ENCODE peak calls at places on chromosomes 11 and 22, in eight cellular contexts. G is body of pancreas, R is A549, X is Panc1, P is tibial nerve, D is H1, S is testis, E is lung. T is an unnamed sample.

GRCh38 chr11:104332110-104332509 is 168.2 kb upstream of the PDGFD start:
- DNase-seq in E (no peak), S (peak; percentile 64), X (no peak), G (peak; percentile 17), R (no peak), P (no peak), D (peak; percentile 80), T (no peak)

GRCh38 chr22:27628341-27628740 is 173.2 kb downstream of the MN1 start:
- DNase-seq in X (no peak), G (no peak), D (no peak), E (no peak), P (no peak), R (no peak), S (no peak), T (no peak)

GRCh38 chr11:65493367-65494176 is 5.3 kb upstream of the MALAT1 start:
- DNase-seq in D (no peak), R (peak; percentile 61), S (no peak), X (no peak), P (peak; percentile 71), G (peak; percentile 83), E (peak; percentile 83), T (peak; percentile 83)

GRCh38 chr22:39612811-39613548 is 42.4 kb downstream of the CACNA1I start:
- DNase-seq in D (no peak), X (no peak), S (no peak), E (no peak), R (no peak), G (no peak), P (no peak), T (no peak)

GRCh38 chr11:93939084-93939780 is 81.9 kb upstream of the HEPHL1 start:
- DNase-seq in D (no peak), P (no peak), S (no peak), R (no peak), E (no peak), X (no peak), G (no peak), T (no peak)

GRCh38 chr11:79083346-79083745 is 357.5 kb downstream of the TENM4 start:
- DNase-seq in E (no peak), X (no peak), P (no peak), D (no peak), R (no peak), S (peak; percentile 26), G (no peak), T (no peak)

GRCh38 chr11:125332821-125333220 is 163.2 kb downstream of the FEZ1 start:
- DNase-seq in R (no peak), G (no peak), D (no peak), P (no peak), X (no peak), S (peak; percentile 6), E (no peak), T (no peak)

GRCh38 chr22:50306753-50307749 is at the start of gene PLXNB2:
- DNase-seq in E (peak; percentile 80), D (peak; percentile 78), G (peak; percentile 87), X (no peak), R (peak; percentile 40), P (peak; percentile 64), S (peak; percentile 86), T (peak; percentile 86)

GRCh38 chr11:63491614-63492372 is 826 bp upstream of the PLAAT5 start:
- DNase-seq in G (peak; percentile 71), S (peak; percentile 65), P (no peak), R (no peak), X (no peak), D (no peak), E (no peak), T (no peak)

GRCh38 chr22:31631381-31631780 is 30.6 kb downstream of the PISD start:
- DNase-seq in G (no peak), R (no peak), P (no peak), E (no peak), D (no peak), S (no peak), X (no peak), T (no peak)

GRCh38 chr22:41919357-41920224 is 4.7 kb upstream of the SHISA8 start:
- DNase-seq in X (no peak), D (peak; percentile 98), E (peak; percentile 52), R (no peak), P (no peak), S (peak; percentile 71), G (peak; percentile 63), T (peak; percentile 76)

GRCh38 chr11:10913075-10913474 is 55.2 kb upstream of the ZBED5 start:
- DNase-seq in G (no peak), P (no peak), S (no peak), R (no peak), D (no peak), E (no peak), X (no peak), T (no peak)

GRCh38 chr22:38257170-38257569 is 15.6 kb downstream of the TMEM184B start:
- DNase-seq in G (no peak), S (no peak), E (no peak), P (no peak), R (no peak), D (no peak), X (no peak), T (no peak)

GRCh38 chr11:134476435-134477021 is 64.5 kb upstream of the B3GAT1 start:
- DNase-seq in E (no peak), X (no peak), G (no peak), P (no peak), R (no peak), S (peak; percentile 53), D (peak; percentile 78), T (peak; percentile 12)

GRCh38 chr11:70498976-70499801 is 100.9 kb downstream of the CTTN start:
- DNase-seq in G (no peak), S (no peak), E (no peak), D (no peak), X (no peak), R (no peak), P (no peak), T (no peak)

GRCh38 chr11:47858169-47858543 is 10.0 kb upstream of the NUP160 start:
- DNase-seq in R (peak; percentile 72), D (no peak), S (peak; percentile 20), E (no peak), P (no peak), G (no peak), X (peak; percentile 66), T (no peak)

GRCh38 chr11:130798280-130798679 is 118.0 kb downstream of the SNX19 start:
- DNase-seq in G (no peak), P (no peak), D (no peak), S (no peak), X (no peak), R (no peak), E (no peak), T (no peak)

DNA sequence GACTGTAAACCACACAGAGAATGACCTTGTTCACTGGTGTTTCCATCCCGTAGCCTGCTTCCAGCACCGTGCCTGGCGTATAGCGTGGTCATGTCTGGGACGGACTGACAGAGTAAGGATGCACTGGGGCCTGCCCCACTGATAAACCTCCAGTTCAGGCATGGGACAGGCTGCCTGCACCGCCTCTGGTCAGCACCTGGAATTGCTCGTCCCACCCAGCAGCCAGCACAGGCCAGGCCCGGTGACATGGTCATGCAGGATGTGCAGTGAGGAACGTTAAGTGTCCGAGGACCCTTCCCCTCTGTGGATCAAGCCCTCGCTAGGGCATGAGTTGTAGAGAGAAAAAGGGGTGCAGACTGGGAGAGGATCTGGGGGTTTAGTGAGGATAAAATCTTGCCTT is 44.8 kb downstream of the LMO1 start:
- DNase-seq in R (no peak), S (no peak), G (no peak), X (no peak), D (no peak), P (no peak), E (no peak), T (no peak)
- H3K27ac ChIP-seq in R (no peak overlapping the region), S (no peak overlapping the region), G (no peak overlapping the region), X (no peak overlapping the region), D (no peak overlapping the region), P (no peak overlapping the region), E (no peak overlapping the region), T (no peak overlapping the region)

DNA sequence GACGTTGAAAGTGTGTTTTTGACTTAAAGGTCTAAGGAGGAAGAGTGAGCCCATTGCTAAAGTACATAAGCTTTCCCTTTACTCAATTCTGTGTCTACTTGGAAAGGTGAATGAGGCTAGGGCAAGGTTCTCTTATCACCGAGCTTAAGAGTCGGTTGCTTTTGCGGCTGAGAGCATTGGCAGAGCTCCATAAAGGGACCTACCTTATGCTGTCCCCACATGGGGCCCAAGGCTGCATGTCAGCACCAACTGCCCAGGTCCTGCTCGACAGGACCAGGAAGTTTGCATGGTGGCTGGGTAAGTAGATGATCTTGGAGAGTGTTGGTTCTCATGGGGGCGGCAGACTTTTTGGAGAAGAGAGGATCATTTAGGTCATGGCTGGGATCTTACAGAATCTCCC is 91.2 kb downstream of the ZBTB16 start:
- DNase-seq in D (no peak), X (no peak), E (no peak), P (no peak), G (peak; percentile 61), R (no peak), S (no peak), T (no peak)
- H3K4me1 ChIP-seq in D (no peaks in the 10 kb centered on the region), X (no peaks in the 10 kb centered on the region), E (peaks cover 71% of the 10 kb centered on the region), P (no peaks in the 10 kb centered on the region), G (peaks cover 97% of the 10 kb centered on the region), R (no peaks in the 10 kb centered on the region), S (peaks cover 39% of the 10 kb centered on the region), T (peaks cover 4% of the 10 kb centered on the region)

DNA sequence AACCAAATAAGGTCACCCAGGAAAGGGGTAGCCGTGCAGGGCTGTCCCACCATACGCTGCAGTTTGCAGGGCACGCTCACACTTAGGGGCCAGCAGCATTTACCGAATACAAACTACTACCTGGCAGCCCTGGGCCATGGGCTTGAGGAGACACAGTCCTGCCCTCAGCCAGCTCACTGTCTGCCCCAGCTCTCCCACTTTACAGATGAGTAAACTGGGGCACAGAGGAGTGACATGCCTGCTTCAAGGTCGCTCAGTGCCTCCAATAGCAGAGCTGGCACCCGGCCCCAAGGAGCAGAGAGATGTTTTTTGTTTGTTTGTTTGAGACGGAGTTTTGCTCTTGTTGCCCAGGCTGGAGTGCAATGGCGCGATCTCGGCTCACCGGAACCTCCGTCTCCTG is 2.8 kb downstream of the FADS3 start:
- DNase-seq in S (no peak), D (no peak), P (no peak), R (no peak), G (no peak), E (no peak), X (no peak), T (no peak)
- H3K27ac ChIP-seq in S (no peak overlapping the region), D (no peak overlapping the region), P (peak overlapping the region; percentile 96), R (peak overlapping the region; percentile 53), G (peak overlapping the region; percentile 63), E (peak overlapping the region; percentile 79), X (no peak overlapping the region), T (peak overlapping the region; percentile 39)

GRCh38 chr11:118202599-118203422 is 22.0 kb downstream of the JAML start:
- DNase-seq in G (peak; percentile 32), R (no peak), S (no peak), P (no peak), D (no peak), E (no peak), X (no peak), T (peak; percentile 42)

GRCh38 chr11:118200497-118200896 is 24.1 kb upstream of the SCN2B start:
- DNase-seq in X (no peak), E (no peak), G (no peak), D (no peak), P (no peak), R (no peak), S (no peak), T (no peak)

GRCh38 chr11:118201966-118202365 is 22.8 kb downstream of the JAML start:
- DNase-seq in X (no peak), P (no peak), G (no peak), E (no peak), R (no peak), D (no peak), S (no peak), T (no peak)

GRCh38 chr11:118199135-118199534 is 22.7 kb upstream of the SCN2B start:
- DNase-seq in X (no peak), E (no peak), D (no peak), G (no peak), R (no peak), P (no peak), S (no peak), T (no peak)

GRCh38 chr11:118200901-118201680 is 23.7 kb downstream of the JAML start:
- DNase-seq in X (no peak), G (no peak), E (no peak), D (no peak), R (no peak), S (no peak), P (no peak), T (no peak)
- H3K4me1 ChIP-seq in X (peaks cover 3% of the 10 kb centered on the region), G (peaks cover 24% of the 10 kb centered on the region), E (no peaks in the 10 kb centered on the region), D (peaks cover 3% of the 10 kb centered on the region), R (no peaks in the 10 kb centered on the region), S (no peaks in the 10 kb centered on the region), P (no peaks in the 10 kb centered on the region), T (no peaks in the 10 kb centered on the region)

T was measured in Peyer's patch.